ENCODE peak calls at places on chromosome 1, in nine cellular contexts. H, S, R, J, U, B, Y, P and M are unnamed samples.

GRCh38 chr1:227131193-227131592 is 187.1 kb downstream of the CDC42BPA start:
- DNase-seq in R (no peak), Y (no peak), U (no peak), S (no peak), P (peak), H (no peak), J (no peak), B (no peak), M (no peak)

GRCh38 chr1:192831706-192832355 is 23.0 kb downstream of the RGS2 start:
- DNase-seq in J (no peak), P (no peak), R (no peak), S (no peak), H (no peak), U (no peak), B (no peak), Y (no peak), M (no peak)

GRCh38 chr1:30984167-30984870 is 75.8 kb upstream of the SDC3 start:
- DNase-seq in R (no peak), J (no peak), B (no peak), U (no peak), P (no peak), S (no peak), H (peak), Y (no peak), M (no peak)

GRCh38 chr1:200035956-200036615 is 8.6 kb downstream of the NR5A2 start:
- DNase-seq in H (no peak), J (no peak), P (no peak), U (no peak), R (peak), B (no peak), Y (no peak), S (no peak), M (peak)

GRCh38 chr1:40894455-40894854 is 32.3 kb upstream of the CITED4 start:
- DNase-seq in Y (no peak), B (no peak), J (no peak), P (no peak), U (no peak), H (no peak), S (no peak), R (no peak), M (no peak)

GRCh38 chr1:201131398-201131797 is 4.4 kb upstream of the ASCL5 start:
- DNase-seq in B (no peak), J (no peak), S (no peak), P (no peak), R (no peak), U (no peak), H (no peak), Y (peak), M (no peak)

GRCh38 chr1:64703600-64703999 is 41.3 kb upstream of the RAVER2 start:
- DNase-seq in J (no peak), B (no peak), Y (no peak), U (no peak), P (no peak), H (no peak), R (no peak), S (no peak), M (no peak)

GRCh38 chr1:55064071-55064581 is 24.8 kb downstream of the PCSK9 start:
- DNase-seq in R (no peak), Y (no peak), P (no peak), B (no peak), H (peak), U (no peak), J (no peak), S (no peak), M (no peak)

GRCh38 chr1:215146252-215146975 is 63.9 kb downstream of the KCNK2 start:
- DNase-seq in U (peak), R (peak), H (no peak), Y (peak), J (peak), S (peak), B (no peak), P (peak), M (no peak)

GRCh38 chr1:58812468-58812867 is 28.6 kb upstream of the JUN start:
- DNase-seq in P (peak), R (no peak), B (no peak), U (no peak), S (no peak), H (no peak), J (no peak), Y (no peak), M (no peak)

GRCh38 chr1:15328245-15328784 is 81.3 kb downstream of the FHAD1 start:
- DNase-seq in R (no peak), J (no peak), S (no peak), P (no peak), H (no peak), B (no peak), Y (no peak), U (no peak), M (no peak)

GRCh38 chr1:215140135-215140534 is 57.6 kb downstream of the KCNK2 start:
- DNase-seq in U (no peak), B (no peak), H (no peak), S (no peak), R (no peak), Y (no peak), J (no peak), P (no peak), M (no peak)

GRCh38 chr1:22184892-22185612 is 42.2 kb upstream of the WNT4 start:
- DNase-seq in P (no peak), Y (no peak), U (peak), R (peak), S (no peak), H (no peak), B (no peak), J (peak), M (peak)

GRCh38 chr1:187383366-187383765 is 554.6 kb downstream of the PLA2G4A start:
- DNase-seq in R (no peak), U (no peak), J (no peak), B (no peak), H (no peak), S (no peak), P (no peak), Y (no peak), M (no peak)

GRCh38 chr1:85449356-85449755 is 15.6 kb downstream of the DDAH1 start:
- DNase-seq in U (no peak), H (no peak), P (no peak), J (no peak), B (no peak), S (no peak), Y (peak), R (peak), M (no peak)

GRCh38 chr1:85452859-85453430 is 12.0 kb downstream of the DDAH1 start:
- DNase-seq in B (no peak), P (no peak), U (no peak), H (no peak), J (no peak), Y (no peak), S (no peak), R (no peak), M (no peak)

GRCh38 chr1:85453640-85454194 is 11.2 kb downstream of the DDAH1 start:
- DNase-seq in H (no peak), R (no peak), Y (no peak), P (no peak), B (no peak), U (no peak), J (no peak), S (no peak), M (no peak)

GRCh38 chr1:85450832-85451231 is 14.1 kb downstream of the DDAH1 start:
- DNase-seq in U (no peak), J (no peak), R (no peak), Y (no peak), H (no peak), P (no peak), S (no peak), B (no peak), M (no peak)

DNA sequence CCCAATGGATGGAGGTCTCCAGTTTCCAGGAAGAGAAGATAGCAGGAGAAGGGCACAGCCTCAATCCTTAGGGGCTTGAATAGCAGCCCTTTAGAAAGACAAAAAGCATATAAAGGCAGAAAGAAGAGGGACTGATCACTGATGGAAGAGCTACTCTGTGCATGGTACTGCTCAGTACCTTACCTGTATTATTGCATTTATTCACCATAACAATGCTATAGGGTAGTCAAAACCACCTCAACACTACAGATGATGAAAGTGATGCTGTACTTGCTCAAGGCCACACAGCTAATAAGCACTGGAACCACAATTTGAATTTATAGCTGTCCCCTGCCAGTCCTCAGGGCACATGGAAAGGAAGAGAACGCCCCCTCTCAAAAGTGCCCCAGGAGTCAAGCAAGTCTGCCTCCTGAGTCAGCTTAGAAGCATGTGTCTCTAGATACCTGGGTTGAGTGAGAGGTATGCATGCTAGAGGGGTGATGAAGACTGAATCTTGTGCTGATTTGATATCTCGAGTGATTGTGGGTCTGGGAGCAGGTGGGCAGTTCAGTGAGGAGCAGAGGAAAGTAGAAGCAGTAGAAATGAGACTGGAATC is 13.6 kb downstream of the DDAH1 start:
- DNase-seq in U (no peak), S (no peak), J (no peak), P (no peak), B (no peak), H (no peak), Y (no peak), R (no peak), M (no peak)
- TF ChIP-seq POLR2A in U (no peak), S (no peak), J (no peak), P (no peak), B (no peak), H (no peak), Y (no peak), R (no peak), M (no peak)

GRCh38 chr1:160637821-160638539 is 8.9 kb downstream of the SLAMF1 start:
- DNase-seq in B (no peak), Y (no peak), U (no peak), J (no peak), R (no peak), S (no peak), P (no peak), H (no peak), M (no peak)
- H3K4me3 ChIP-seq in B (no peak), Y (no peak), U (no peak), J (no peak), R (no peak), S (no peak), P (no peak), H (no peak), M (no peak)

DNA sequence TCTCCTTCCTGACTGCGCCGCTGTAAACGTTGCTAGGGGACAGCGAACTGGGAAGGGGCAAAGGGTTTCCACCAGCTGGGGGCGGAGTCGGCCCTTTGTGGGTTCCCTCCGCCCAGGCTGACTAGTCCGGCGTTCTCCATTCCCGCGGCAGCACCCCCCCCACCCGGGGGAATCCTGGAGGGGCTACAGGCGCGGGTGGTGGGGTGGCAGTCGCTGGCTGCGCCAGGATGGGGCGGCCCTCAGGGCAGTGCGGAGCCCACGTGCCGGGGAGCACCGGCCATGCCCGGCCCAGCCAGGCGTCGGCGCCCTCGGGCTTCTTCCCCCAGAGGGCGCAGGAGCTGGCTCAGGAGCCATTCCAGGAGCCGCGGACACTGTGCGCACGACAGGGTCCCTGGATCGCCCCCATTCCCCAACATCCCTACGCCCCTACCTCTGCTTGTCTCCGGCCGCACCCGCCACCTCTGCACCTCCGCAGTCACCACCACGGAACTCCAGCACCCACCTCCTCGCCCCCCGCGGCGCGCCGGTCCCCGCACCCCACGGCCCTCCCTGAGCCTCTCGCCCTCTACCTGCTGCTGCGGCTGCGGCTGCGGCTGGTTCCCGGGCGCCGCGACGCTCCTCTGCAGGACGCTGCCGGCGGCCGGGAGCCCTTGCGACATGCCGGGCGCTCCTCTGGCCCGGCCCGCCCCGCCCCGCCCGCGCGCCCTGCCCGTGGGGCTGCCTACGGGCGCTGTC is 369 bp downstream of the BATF3 start:
- DNase-seq in P (peak), R (peak), Y (peak), S (peak), U (peak), H (no peak), B (peak), J (peak), M (peak)
- TF ChIP-seq POLR2A in P (no peak), R (no peak), Y (no peak), S (no peak), U (no peak), H (no peak), B (no peak), J (no peak), M (no peak)

DNA sequence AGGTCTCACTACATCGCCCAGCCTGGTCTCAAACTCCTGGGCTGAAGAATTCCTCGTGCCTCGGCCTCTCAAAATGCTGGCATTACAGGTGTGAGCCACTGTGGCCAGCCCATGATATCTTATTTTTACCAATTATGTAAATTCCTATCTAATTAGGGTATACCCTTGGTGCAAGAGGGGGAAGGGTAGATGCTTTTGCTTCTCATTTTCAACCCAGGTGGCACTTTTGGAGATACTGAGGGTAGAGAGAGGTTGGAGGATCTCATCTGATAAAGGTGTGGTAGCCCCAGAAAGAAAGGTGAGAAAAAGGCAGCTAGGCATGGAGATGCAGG is 17.4 kb downstream of the ENSA start:
- DNase-seq in Y (no peak), U (no peak), R (no peak), S (no peak), J (no peak), H (no peak), B (no peak), P (no peak), M (no peak)
- H3K4me3 ChIP-seq in Y (no peak), U (no peak), R (no peak), S (no peak), J (no peak), H (no peak), B (no peak), P (no peak), M (no peak)

DNA sequence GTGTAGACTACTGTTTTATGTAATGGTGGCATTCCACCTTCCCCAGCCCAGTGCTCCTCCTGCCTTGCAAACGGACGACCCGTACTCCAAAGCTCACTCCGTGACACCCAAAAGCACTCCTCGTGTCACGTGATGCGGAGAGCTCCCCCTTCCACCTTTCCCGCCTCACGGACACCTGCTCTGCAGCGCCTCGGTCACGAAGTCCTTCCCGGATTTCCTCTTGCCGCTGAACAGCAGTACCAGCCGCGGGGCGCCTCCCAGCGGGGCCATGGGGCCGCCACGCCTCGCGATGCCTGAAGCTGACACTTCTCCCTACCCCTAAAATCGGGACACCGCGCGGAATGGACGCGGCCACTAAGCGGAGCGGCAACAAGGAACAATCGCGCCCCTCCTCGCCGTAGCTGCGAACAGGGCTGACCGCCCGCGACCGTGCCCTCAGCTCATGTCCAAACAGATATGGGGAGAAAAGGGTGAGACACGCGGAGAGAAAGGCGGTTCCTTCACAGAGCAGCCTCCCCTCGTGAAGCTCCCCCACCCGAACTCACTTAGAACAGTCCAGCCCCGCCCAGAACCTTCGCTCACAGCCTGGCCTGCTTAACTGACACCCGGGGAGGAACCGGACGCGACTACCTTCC is at the start of gene PMVK:
- DNase-seq in P (peak), Y (peak), S (peak), U (peak), J (peak), R (peak), H (peak), B (peak), M (peak)
- TF ChIP-seq POLR2A in P (peak), Y (peak), S (no peak), U (peak), J (no peak), R (peak), H (peak), B (peak), M (peak)

DNA sequence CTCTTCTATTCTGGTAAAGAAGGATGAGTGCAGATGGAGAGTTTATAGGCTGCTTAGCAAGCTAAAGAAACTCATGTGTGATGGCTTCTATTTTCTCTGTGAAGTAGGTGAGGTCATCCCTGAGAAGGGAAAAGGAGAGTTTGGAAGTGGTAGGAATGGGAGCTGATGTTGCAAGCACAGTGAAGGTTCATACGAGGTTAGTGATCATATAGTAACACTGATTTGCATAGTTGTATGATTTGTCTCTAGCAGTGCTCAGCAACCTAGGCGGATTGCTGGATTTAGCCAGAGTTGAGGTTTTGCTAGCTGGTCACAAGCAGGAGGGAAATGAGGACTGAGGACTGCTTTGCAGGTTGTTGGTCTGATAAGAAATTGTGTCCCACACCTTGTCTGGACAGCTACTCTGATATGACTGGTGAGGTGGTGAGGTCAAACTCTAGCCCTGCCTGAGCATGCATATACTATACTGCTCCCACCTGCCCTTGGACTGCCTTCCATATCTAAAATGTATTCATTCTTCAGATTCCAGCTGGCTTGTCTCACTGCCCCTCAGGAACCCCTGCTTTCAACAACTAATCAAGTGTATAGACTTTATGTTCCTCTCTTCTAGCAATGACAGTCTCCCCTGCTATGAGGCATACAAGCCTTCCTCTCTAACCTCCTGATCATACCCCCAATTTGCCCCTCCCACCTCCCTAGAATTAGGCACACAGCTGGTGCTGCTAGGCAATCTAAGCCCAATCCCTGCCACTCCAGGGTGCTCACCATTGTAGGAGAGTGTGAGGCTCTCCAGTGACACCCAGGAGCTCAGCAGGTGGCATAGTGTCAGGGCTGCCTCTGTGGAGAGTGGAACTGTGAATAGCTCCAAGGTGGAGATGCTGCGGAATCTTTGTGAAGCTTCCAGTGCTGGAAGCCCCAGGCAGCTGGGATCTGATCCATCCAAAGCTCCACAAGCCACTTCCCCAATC is 18.5 kb downstream of the LRRC41 start:
- DNase-seq in J (no peak), S (no peak), R (no peak), B (no peak), Y (no peak), U (no peak), P (no peak), H (no peak), M (no peak)
- H3K4me3 ChIP-seq in J (no peak), S (no peak), R (no peak), B (no peak), Y (no peak), U (no peak), P (no peak), H (no peak), M (no peak)

DNA sequence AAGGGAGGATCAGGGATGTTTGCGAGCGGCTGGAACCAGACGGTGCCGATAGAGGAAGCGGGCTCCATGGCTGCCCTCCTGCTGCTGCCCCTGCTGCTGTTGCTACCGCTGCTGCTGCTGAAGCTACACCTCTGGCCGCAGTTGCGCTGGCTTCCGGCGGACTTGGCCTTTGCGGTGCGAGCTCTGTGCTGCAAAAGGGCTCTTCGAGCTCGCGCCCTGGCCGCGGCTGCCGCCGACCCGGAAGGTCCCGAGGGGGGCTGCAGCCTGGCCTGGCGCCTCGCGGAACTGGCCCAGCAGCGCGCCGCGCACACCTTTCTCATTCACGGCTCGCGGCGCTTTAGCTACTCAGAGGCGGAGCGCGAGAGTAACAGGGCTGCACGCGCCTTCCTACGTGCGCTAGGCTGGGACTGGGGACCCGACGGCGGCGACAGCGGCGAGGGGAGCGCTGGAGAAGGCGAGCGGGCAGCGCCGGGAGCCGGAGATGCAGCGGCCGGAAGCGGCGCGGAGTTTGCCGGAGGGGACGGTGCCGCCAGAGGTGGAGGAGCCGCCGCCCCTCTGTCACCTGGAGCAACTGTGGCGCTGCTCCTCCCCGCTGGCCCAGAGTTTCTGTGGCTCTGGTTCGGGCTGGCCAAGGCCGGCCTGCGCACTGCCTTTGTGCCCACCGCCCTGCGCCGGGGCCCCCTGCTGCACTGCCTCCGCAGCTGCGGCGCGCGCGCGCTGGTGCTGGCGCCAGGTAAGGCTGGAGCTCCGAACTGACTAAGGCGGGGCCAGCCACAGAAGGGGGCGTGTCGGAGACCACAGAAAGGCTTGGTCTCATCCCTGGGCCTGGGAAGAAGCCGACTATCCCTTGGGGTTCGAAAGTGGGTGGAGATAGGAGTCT is 465 bp downstream of the SLC27A3 start:
- DNase-seq in U (peak), R (peak), P (peak), S (peak), Y (peak), J (peak), H (peak), B (peak), M (peak)
- TF ChIP-seq POLR2A in U (peak), R (peak), P (no peak), S (no peak), Y (no peak), J (no peak), H (peak), B (peak), M (no peak)

GRCh38 chr1:10429868-10430215 is 391 bp upstream of the CENPS start:
- DNase-seq in J (no peak), P (peak), U (peak), R (no peak), B (no peak), Y (peak), H (no peak), S (no peak), M (no peak)
- H3K4me3 ChIP-seq in J (peak), P (peak), U (peak), R (no peak), B (peak), Y (peak), H (peak), S (peak), M (peak)